ENCODE peak calls at places on chromosomes 4 and X, in seven cellular contexts. C is EL, M is breast epithelium, H is neuronal stem cell, R is cerebellar cortex, S is NCI-H345, U is OCI-M1. X is an unnamed sample.

GRCh38 chrX:8273451-8273894 is 102.4 kb upstream of the VCX2 start:
- DNase-seq in C (peak; percentile 0), M (no peak), H (no peak), R (no peak), S (no peak), U (no peak), X (peak; percentile 91)

GRCh38 chr4:166501941-166502382 is 628.9 kb downstream of the TLL1 start:
- DNase-seq in C (no peak), M (no peak), H (peak; percentile 14), R (peak; percentile 8), S (no peak), U (no peak), X (peak; percentile 73)

GRCh38 chrX:125791781-125792180 is 374.3 kb downstream of the DCAF12L2 start:
- DNase-seq in C (no peak), M (no peak), H (no peak), R (no peak), S (no peak), U (no peak), X (no peak)

GRCh38 chrX:63746278-63746677 is 38.7 kb downstream of the ARHGEF9 start:
- DNase-seq in C (no peak), M (no peak), H (no peak), R (no peak), S (no peak), U (no peak), X (no peak)

GRCh38 chr4:6195602-6196319 is 4.6 kb downstream of the JAKMIP1 start:
- DNase-seq in C (no peak), M (peak; percentile 17), H (no peak), R (no peak), S (peak; percentile 49), U (no peak), X (no peak)

GRCh38 chrX:51614353-51614752 is 4.4 kb downstream of the CENPVL3 start:
- DNase-seq in C (peak; percentile 18), M (no peak), H (no peak), R (peak; percentile 24), S (no peak), U (peak; percentile 33), X (peak; percentile 1)

GRCh38 chr4:6767725-6768538 is 14.6 kb upstream of the KIAA0232 start:
- DNase-seq in C (no peak), M (peak; percentile 28), H (no peak), R (no peak), S (no peak), U (no peak), X (no peak)

GRCh38 chrX:76454456-76454927 is 27.0 kb downstream of the MAGEE1 start:
- DNase-seq in C (peak; percentile 11), M (no peak), H (no peak), R (peak; percentile 24), S (peak; percentile 2), U (peak; percentile 41), X (no peak)

GRCh38 chrX:107619836-107620235 is 8.5 kb upstream of the PRPS1 start:
- DNase-seq in C (no peak), M (no peak), H (no peak), R (no peak), S (no peak), U (peak; percentile 1), X (peak; percentile 84)

GRCh38 chr4:117154251-117154650 is 68.9 kb upstream of the TRAM1L1 start:
- DNase-seq in C (no peak), M (no peak), H (no peak), R (no peak), S (no peak), U (no peak), X (no peak)